ENCODE peak calls at places on chromosomes 2 and 18, in seven cellular contexts. B, L, K, A, C, T and S are unnamed samples.

GRCh38 chr2:98569197-98569793 is 39.0 kb downstream of the COA5 start:
- DNase-seq in B (peak; percentile 13), L (peak; percentile 80), K (peak; percentile 38), A (peak; percentile 6), C (peak; percentile 80), T (no peak), S (peak; percentile 68)

GRCh38 chr2:229330952-229331351 is 59.9 kb upstream of the PID1 start:
- DNase-seq in B (peak; percentile 8), L (no peak), K (no peak), A (no peak), C (no peak), T (no peak), S (no peak)

GRCh38 chr2:33859791-33860461 is 260.8 kb upstream of the FAM98A start:
- DNase-seq in B (no peak), L (no peak), K (no peak), A (no peak), C (no peak), T (no peak), S (peak; percentile 5)

GRCh38 chr18:30925795-30926194 is 116.7 kb downstream of the DSC3 start:
- DNase-seq in B (no peak), L (no peak), K (no peak), A (no peak), C (no peak), T (no peak), S (no peak)

GRCh38 chr2:179917272-179917671 is 55.9 kb upstream of the ZNF385B start:
- DNase-seq in B (peak; percentile 46), L (no peak), K (no peak), A (peak; percentile 66), C (no peak), T (no peak), S (no peak)

GRCh38 chr2:236998758-236999157 is 86.9 kb upstream of the COPS8 start:
- DNase-seq in B (no peak), L (no peak), K (no peak), A (peak; percentile 20), C (no peak), T (no peak), S (peak; percentile 58)

GRCh38 chr2:181281206-181281832 is 175.9 kb upstream of the ITGA4 start:
- DNase-seq in B (no peak), L (no peak), K (no peak), A (no peak), C (no peak), T (no peak), S (no peak)

GRCh38 chr2:62974999-62975398 is 75.6 kb upstream of the OTX1 start:
- DNase-seq in B (no peak), L (no peak), K (no peak), A (no peak), C (no peak), T (no peak), S (no peak)

GRCh38 chr2:7052404-7052803 is 135.2 kb downstream of the RNF144A start:
- DNase-seq in B (no peak), L (no peak), K (no peak), A (no peak), C (no peak), T (no peak), S (no peak)

GRCh38 chr18:79888016-79888415 is 63.4 kb downstream of the SLC66A2 start:
- DNase-seq in B (no peak), L (no peak), K (no peak), A (no peak), C (no peak), T (no peak), S (no peak)

GRCh38 chr2:11123856-11124759 is 31.2 kb upstream of the SLC66A3 start:
- DNase-seq in B (peak; percentile 45), L (peak; percentile 84), K (no peak), A (peak; percentile 54), C (peak; percentile 77), T (peak; percentile 35), S (peak; percentile 79)

GRCh38 chr2:16141641-16141921 is 201.2 kb downstream of the MYCN start:
- DNase-seq in B (no peak), L (no peak), K (no peak), A (no peak), C (no peak), T (no peak), S (no peak)

GRCh38 chr2:11573418-11574175 is 39.8 kb downstream of the GREB1 start:
- DNase-seq in B (peak; percentile 60), L (no peak), K (no peak), A (peak; percentile 63), C (no peak), T (no peak), S (no peak)

GRCh38 chr2:186379052-186379451 is 107.0 kb upstream of the ZC3H15 start:
- DNase-seq in B (no peak), L (no peak), K (no peak), A (no peak), C (no peak), T (no peak), S (no peak)

GRCh38 chr18:48676756-48677368 is 138.0 kb downstream of the CTIF start:
- DNase-seq in B (peak; percentile 53), L (peak; percentile 78), K (peak; percentile 72), A (peak; percentile 58), C (peak; percentile 85), T (no peak), S (peak; percentile 74)

GRCh38 chr18:32048507-32049091 is 30.0 kb downstream of the RNF125 start:
- DNase-seq in B (peak; percentile 6), L (no peak), K (no peak), A (peak; percentile 14), C (peak; percentile 66), T (no peak), S (peak; percentile 8)